ENCODE peak calls at places on chromosomes 16 and 17, in nine cellular contexts. One of them, this sample, is unnamed. For H3K36me3, the result is how much of the 10 kb centered on the place peaks cover.

GRCh38 chr17:61583242-61583641 is 7.8 kb downstream of the NACA2 start:
- DNase-seq in PC-9: no peak
- DNase-seq in heart right ventricle: no peak
- DNase-seq in GM23338: peak
- DNase-seq in pancreas: no peak
- DNase-seq in cardiac muscle cell: peak
- DNase-seq in heart left ventricle: no peak
- DNase-seq in uterus: no peak
- DNase-seq in brain microvascular endothelial cell: peak
- DNase-seq in this sample: no peak

GRCh38 chr17:63843387-63844292 is 1.2 kb upstream of the SMARCD2 start:
- DNase-seq in heart right ventricle: peak
- DNase-seq in cardiac muscle cell: peak
- DNase-seq in PC-9: peak
- DNase-seq in pancreas: peak
- DNase-seq in uterus: peak
- DNase-seq in GM23338: no peak
- DNase-seq in heart left ventricle: peak
- DNase-seq in brain microvascular endothelial cell: peak
- DNase-seq in this sample: no peak

GRCh38 chr17:44900894-44901293 is 1.6 kb upstream of the EFTUD2 start:
- DNase-seq in heart left ventricle: no peak
- DNase-seq in pancreas: no peak
- DNase-seq in brain microvascular endothelial cell: peak
- DNase-seq in GM23338: no peak
- DNase-seq in PC-9: no peak
- DNase-seq in uterus: peak
- DNase-seq in cardiac muscle cell: peak
- DNase-seq in heart right ventricle: no peak
- DNase-seq in this sample: no peak

GRCh38 chr17:41061969-41062368 is 2.1 kb upstream of the KRTAP2-3 start:
- DNase-seq in cardiac muscle cell: peak
- DNase-seq in pancreas: no peak
- DNase-seq in PC-9: no peak
- DNase-seq in GM23338: no peak
- DNase-seq in brain microvascular endothelial cell: peak
- DNase-seq in heart right ventricle: no peak
- DNase-seq in uterus: no peak
- DNase-seq in heart left ventricle: no peak
- DNase-seq in this sample: no peak

GRCh38 chr17:74005790-74006189 is 197.7 kb upstream of the RPL38 start:
- DNase-seq in cardiac muscle cell: no peak
- DNase-seq in PC-9: no peak
- DNase-seq in pancreas: no peak
- DNase-seq in GM23338: no peak
- DNase-seq in uterus: no peak
- DNase-seq in heart right ventricle: no peak
- DNase-seq in brain microvascular endothelial cell: no peak
- DNase-seq in heart left ventricle: no peak
- DNase-seq in this sample: no peak

GRCh38 chr17:80285237-80285920 is 24.7 kb downstream of the RNF213 start:
- DNase-seq in PC-9: no peak
- DNase-seq in pancreas: no peak
- DNase-seq in GM23338: no peak
- DNase-seq in brain microvascular endothelial cell: no peak
- DNase-seq in uterus: no peak
- DNase-seq in cardiac muscle cell: no peak
- DNase-seq in heart right ventricle: no peak
- DNase-seq in heart left ventricle: no peak
- DNase-seq in this sample: no peak

GRCh38 chr16:12628526-12628925 is 175.2 kb downstream of the CPPED1 start:
- DNase-seq in heart left ventricle: no peak
- DNase-seq in heart right ventricle: no peak
- DNase-seq in cardiac muscle cell: no peak
- DNase-seq in brain microvascular endothelial cell: no peak
- DNase-seq in GM23338: no peak
- DNase-seq in pancreas: no peak
- DNase-seq in uterus: no peak
- DNase-seq in PC-9: no peak
- DNase-seq in this sample: no peak

GRCh38 chr17:82354804-82355308 is 4.2 kb upstream of the TEX19 start:
- DNase-seq in brain microvascular endothelial cell: no peak
- DNase-seq in uterus: no peak
- DNase-seq in heart right ventricle: no peak
- DNase-seq in GM23338: no peak
- DNase-seq in heart left ventricle: no peak
- DNase-seq in pancreas: no peak
- DNase-seq in PC-9: no peak
- DNase-seq in cardiac muscle cell: no peak
- DNase-seq in this sample: no peak

GRCh38 chr16:30010817-30011504 is at the start of gene DOC2A:
- DNase-seq in brain microvascular endothelial cell: no peak
- DNase-seq in cardiac muscle cell: no peak
- DNase-seq in pancreas: no peak
- DNase-seq in GM23338: peak
- DNase-seq in heart right ventricle: no peak
- DNase-seq in uterus: no peak
- DNase-seq in PC-9: no peak
- DNase-seq in heart left ventricle: peak
- DNase-seq in this sample: no peak

GRCh38 chr16:56793504-56793903 is 63.6 kb downstream of the NUP93 start:
- DNase-seq in uterus: no peak
- DNase-seq in cardiac muscle cell: peak
- DNase-seq in brain microvascular endothelial cell: peak
- DNase-seq in heart right ventricle: no peak
- DNase-seq in GM23338: peak
- DNase-seq in pancreas: no peak
- DNase-seq in heart left ventricle: no peak
- DNase-seq in PC-9: no peak
- DNase-seq in this sample: no peak

GRCh38 chr16:86044241-86044671 is 145.3 kb downstream of the IRF8 start:
- DNase-seq in PC-9: peak
- DNase-seq in heart left ventricle: no peak
- DNase-seq in heart right ventricle: no peak
- DNase-seq in pancreas: no peak
- DNase-seq in cardiac muscle cell: peak
- DNase-seq in brain microvascular endothelial cell: peak
- DNase-seq in uterus: no peak
- DNase-seq in GM23338: peak
- DNase-seq in this sample: no peak

GRCh38 chr17:4072487-4073157 is 70.2 kb downstream of the ZZEF1 start:
- DNase-seq in GM23338: no peak
- DNase-seq in uterus: no peak
- DNase-seq in pancreas: no peak
- DNase-seq in cardiac muscle cell: peak
- DNase-seq in heart right ventricle: no peak
- DNase-seq in PC-9: no peak
- DNase-seq in brain microvascular endothelial cell: peak
- DNase-seq in heart left ventricle: no peak
- DNase-seq in this sample: no peak

GRCh38 chr16:11405331-11406176 is 60.3 kb downstream of the RMI2 start:
- DNase-seq in uterus: no peak
- DNase-seq in brain microvascular endothelial cell: peak
- DNase-seq in cardiac muscle cell: peak
- DNase-seq in GM23338: peak
- DNase-seq in heart right ventricle: no peak
- DNase-seq in heart left ventricle: no peak
- DNase-seq in pancreas: no peak
- DNase-seq in PC-9: peak
- DNase-seq in this sample: no peak

GRCh38 chr17:5422505-5422904 is 2.5 kb downstream of the RPAIN start:
- DNase-seq in GM23338: no peak
- DNase-seq in brain microvascular endothelial cell: peak
- DNase-seq in PC-9: no peak
- DNase-seq in cardiac muscle cell: peak
- DNase-seq in pancreas: no peak
- DNase-seq in heart right ventricle: no peak
- DNase-seq in uterus: no peak
- DNase-seq in heart left ventricle: no peak
- DNase-seq in this sample: no peak

DNA sequence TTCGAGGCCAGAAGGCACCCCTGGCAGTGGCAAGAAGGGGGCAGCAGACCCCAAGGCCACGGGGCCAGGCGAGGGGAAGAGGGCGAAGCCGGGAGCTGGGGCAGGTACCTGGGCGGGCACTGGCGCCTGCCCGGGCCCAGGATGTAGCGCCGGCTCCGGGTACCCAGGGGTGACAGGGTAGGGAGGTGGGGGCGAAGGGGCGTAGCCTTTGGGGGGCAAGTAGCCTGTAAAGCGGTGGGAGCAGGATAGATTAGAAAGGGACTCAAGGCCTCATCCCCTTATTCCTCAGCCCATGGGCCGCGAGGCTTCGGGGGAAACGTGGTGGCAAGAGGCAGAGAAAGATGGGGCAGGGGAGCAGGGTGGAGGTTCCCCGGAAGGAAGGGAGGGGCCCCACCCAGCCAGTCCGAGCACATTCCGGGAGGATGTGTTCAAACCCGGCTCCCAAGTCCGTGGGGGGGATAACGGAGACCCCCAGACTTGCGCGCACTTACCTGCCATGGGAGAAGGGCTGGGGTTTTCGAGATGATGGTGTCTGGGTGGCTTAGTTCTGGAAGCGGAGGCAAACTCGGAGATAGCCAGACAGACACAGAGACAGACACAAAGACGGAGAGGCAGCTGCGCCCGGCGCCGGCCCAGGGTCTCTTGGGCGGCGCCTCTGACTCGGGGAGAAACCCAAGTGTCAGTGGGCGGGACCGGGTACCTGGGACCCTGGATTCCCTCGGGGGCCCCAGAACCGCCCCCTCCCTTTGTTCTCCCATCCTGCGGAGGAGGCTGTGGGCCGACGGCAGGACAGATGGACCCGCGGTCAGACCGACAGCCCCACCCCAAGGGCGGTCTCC is 493 bp downstream of the PLSCR3 start:
- DNase-seq in pancreas: no peak
- DNase-seq in GM23338: peak
- DNase-seq in uterus: peak
- DNase-seq in cardiac muscle cell: peak
- DNase-seq in heart right ventricle: no peak
- DNase-seq in brain microvascular endothelial cell: no peak
- DNase-seq in PC-9: peak
- DNase-seq in heart left ventricle: peak
- DNase-seq in this sample: no peak
- TF ChIP-seq CTCF in pancreas: no peak
- TF ChIP-seq CTCF in GM23338: peak
- TF ChIP-seq CTCF in uterus: no peak
- TF ChIP-seq CTCF in cardiac muscle cell: no peak
- TF ChIP-seq CTCF in heart right ventricle: no peak
- TF ChIP-seq CTCF in brain microvascular endothelial cell: peak
- TF ChIP-seq CTCF in PC-9: no peak
- TF ChIP-seq CTCF in heart left ventricle: no peak
- TF ChIP-seq CTCF in this sample: no peak

DNA sequence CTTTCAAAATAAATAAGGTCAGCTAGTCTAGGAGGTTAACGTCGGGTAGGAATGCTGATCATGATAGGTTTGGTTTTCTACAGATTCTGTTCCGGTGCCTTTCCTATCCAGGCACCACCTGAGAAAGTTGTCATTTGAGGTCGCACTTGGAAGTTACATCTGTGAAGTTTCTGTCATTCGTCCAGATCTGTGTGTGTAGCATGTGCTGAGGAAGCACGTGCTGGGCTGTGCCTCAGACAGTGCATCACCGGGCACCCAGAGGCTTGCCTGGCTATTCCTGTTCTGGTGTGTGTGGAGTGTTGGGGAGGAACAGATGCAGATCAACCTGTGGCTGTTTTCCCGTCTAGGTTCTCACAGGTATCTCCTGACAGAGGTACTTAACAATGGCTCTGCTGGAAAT is 42.6 kb downstream of the DNAJA2 start:
- DNase-seq in GM23338: no peak
- DNase-seq in uterus: no peak
- DNase-seq in pancreas: no peak
- DNase-seq in brain microvascular endothelial cell: no peak
- DNase-seq in PC-9: no peak
- DNase-seq in cardiac muscle cell: no peak
- DNase-seq in heart right ventricle: no peak
- DNase-seq in heart left ventricle: no peak
- DNase-seq in this sample: no peak
- H3K4me3 ChIP-seq in GM23338: no peak
- H3K4me3 ChIP-seq in uterus: no peak
- H3K4me3 ChIP-seq in pancreas: no peak
- H3K4me3 ChIP-seq in brain microvascular endothelial cell: no peak
- H3K4me3 ChIP-seq in PC-9: no peak
- H3K4me3 ChIP-seq in cardiac muscle cell: no peak
- H3K4me3 ChIP-seq in heart right ventricle: no peak
- H3K4me3 ChIP-seq in heart left ventricle: no peak
- H3K4me3 ChIP-seq in this sample: no peak

DNA sequence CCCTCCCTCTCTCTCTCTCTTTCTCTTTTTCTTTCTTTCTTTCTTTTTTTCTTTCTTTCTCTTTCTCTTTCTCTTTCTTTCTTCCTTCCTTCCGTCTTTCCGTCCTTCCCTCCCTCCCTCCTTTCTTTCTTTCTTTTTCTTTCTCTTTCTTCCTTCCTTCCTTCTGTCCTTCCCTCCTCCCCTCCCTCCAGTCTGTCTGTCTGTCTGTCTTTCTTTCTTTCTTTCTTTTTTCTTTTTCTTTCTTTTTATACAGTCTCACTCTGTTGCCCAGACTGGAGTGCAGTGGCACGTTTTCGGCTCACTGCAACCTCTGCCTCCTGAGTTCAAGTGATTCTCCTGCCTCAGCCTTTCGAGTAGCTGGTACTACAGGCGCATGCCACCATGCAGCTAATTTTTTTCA is 14.4 kb downstream of the CA4 start:
- DNase-seq in heart left ventricle: no peak
- DNase-seq in pancreas: no peak
- DNase-seq in uterus: no peak
- DNase-seq in cardiac muscle cell: no peak
- DNase-seq in PC-9: no peak
- DNase-seq in GM23338: no peak
- DNase-seq in brain microvascular endothelial cell: no peak
- DNase-seq in heart right ventricle: no peak
- DNase-seq in this sample: no peak
- H3K36me3 ChIP-seq in heart left ventricle: under half
- H3K36me3 ChIP-seq in pancreas: under half
- H3K36me3 ChIP-seq in uterus: under half
- H3K36me3 ChIP-seq in cardiac muscle cell: under half
- H3K36me3 ChIP-seq in PC-9: under half
- H3K36me3 ChIP-seq in GM23338: under half
- H3K36me3 ChIP-seq in brain microvascular endothelial cell: under half
- H3K36me3 ChIP-seq in heart right ventricle: under half
- H3K36me3 ChIP-seq in this sample: under half

DNA sequence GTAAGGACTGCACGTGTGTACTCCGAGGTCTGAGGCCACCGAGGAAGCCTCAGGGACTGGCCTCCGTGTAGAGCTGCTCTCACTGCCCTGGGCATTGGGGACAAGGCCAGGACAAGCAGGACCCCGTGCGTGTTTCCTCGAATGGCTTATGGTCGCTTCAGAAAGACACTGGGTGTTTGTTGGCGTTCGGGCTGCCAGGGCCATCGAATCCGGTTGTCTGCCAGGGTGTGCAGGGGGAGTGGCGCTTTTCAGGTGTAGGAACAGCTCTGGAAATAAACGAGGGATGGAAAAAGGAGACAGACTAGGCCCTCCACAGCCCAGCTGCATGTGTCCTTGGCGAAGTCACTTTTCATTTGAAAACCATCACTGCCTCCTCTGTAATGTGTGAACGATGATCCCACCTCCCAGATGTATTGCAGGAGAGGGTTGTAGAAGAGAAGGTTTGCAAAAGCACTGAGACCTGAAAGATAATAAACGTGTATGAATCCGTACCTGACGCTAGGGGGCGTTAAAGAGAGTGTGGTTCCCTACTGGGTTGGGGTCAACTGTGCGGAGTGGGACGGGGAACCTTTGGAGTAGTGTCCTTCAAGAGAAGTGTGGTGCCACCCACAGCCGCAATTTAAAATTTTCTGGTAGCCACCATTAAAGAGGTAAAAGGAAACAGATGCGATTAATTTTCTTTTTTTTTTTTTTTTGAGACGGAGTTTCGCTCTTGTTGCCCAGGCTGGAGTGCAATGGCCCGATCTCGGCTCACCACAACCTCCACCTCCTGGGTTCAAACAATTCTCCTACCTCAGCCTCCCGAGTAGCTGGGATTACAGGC is 2.1 kb upstream of the ZSCAN10 start:
- DNase-seq in brain microvascular endothelial cell: no peak
- DNase-seq in GM23338: peak
- DNase-seq in uterus: no peak
- DNase-seq in heart right ventricle: no peak
- DNase-seq in cardiac muscle cell: peak
- DNase-seq in heart left ventricle: no peak
- DNase-seq in PC-9: no peak
- DNase-seq in pancreas: peak
- DNase-seq in this sample: no peak
- TF ChIP-seq CTCF in brain microvascular endothelial cell: peak
- TF ChIP-seq CTCF in GM23338: peak
- TF ChIP-seq CTCF in uterus: no peak
- TF ChIP-seq CTCF in heart right ventricle: peak
- TF ChIP-seq CTCF in cardiac muscle cell: peak
- TF ChIP-seq CTCF in heart left ventricle: peak
- TF ChIP-seq CTCF in PC-9: peak
- TF ChIP-seq CTCF in pancreas: peak
- TF ChIP-seq CTCF in this sample: peak

This sample was measured in breast epithelium.